ENCODE peak calls at places on chromosomes 3 and 15, in seven cellular contexts. B is HepG2, A is heart left ventricle, D is K562, W is IMR-90, Y is right lobe of liver, Z is A549. C is an unnamed sample.
A peak's percentile ranks its signal among the peaks of the same experiment; 100 is the strongest.

GRCh38 chr3:69081583-69082262 is 1.6 kb upstream of the UBA3 start:
- ATAC-seq in W (no peak), Z (no peak), A (no peak), Y (no peak), B (no peak), D (no peak), C (no peak)

GRCh38 chr3:30544811-30545210 is 61.6 kb upstream of the TGFBR2 start:
- ATAC-seq in D (no peak), A (peak; percentile 86), Y (peak; percentile 42), B (no peak), W (peak; percentile 79), Z (peak; percentile 78), C (peak; percentile 85)

GRCh38 chr3:103786296-103786695 is 1351.5 kb downstream of the ZPLD1 start:
- ATAC-seq in Y (no peak), W (no peak), A (peak; percentile 71), Z (no peak), D (no peak), B (no peak), C (no peak)

GRCh38 chr3:13896473-13897154 is 16.7 kb upstream of the WNT7A start:
- ATAC-seq in Y (peak; percentile 68), D (peak; percentile 80), B (peak; percentile 77), W (peak; percentile 39), Z (peak; percentile 84), A (peak; percentile 74), C (no peak)

GRCh38 chr3:154829979-154830378 is 250.1 kb upstream of the MME start:
- ATAC-seq in D (no peak), Z (no peak), Y (no peak), B (no peak), A (no peak), W (no peak), C (no peak)

GRCh38 chr3:122536634-122537033 is 21.9 kb upstream of the KPNA1 start:
- ATAC-seq in W (no peak), B (no peak), Y (no peak), D (no peak), A (no peak), Z (no peak), C (no peak)

GRCh38 chr3:42371776-42372175 is 38.6 kb downstream of the LYZL4 start:
- ATAC-seq in Y (no peak), D (no peak), W (no peak), B (no peak), A (no peak), Z (no peak), C (no peak)

GRCh38 chr3:147422934-147423599 is 13.9 kb downstream of the ZIC1 start:
- ATAC-seq in D (no peak), B (no peak), A (no peak), W (no peak), Z (no peak), Y (no peak), C (no peak)

GRCh38 chr3:52014613-52015012 is 18.9 kb upstream of the RPL29 start:
- ATAC-seq in B (peak; percentile 76), Z (peak; percentile 78), W (peak; percentile 57), D (peak; percentile 87), Y (peak; percentile 23), A (no peak), C (no peak)

GRCh38 chr15:66774001-66774814 is 72.2 kb downstream of the SMAD6 start:
- ATAC-seq in Z (peak; percentile 89), D (peak; percentile 99), W (peak; percentile 79), A (peak; percentile 95), B (peak; percentile 83), Y (peak; percentile 90), C (peak; percentile 90)

GRCh38 chr15:66658057-66658456 is 44.0 kb upstream of the SMAD6 start:
- ATAC-seq in Z (no peak), B (no peak), W (no peak), Y (no peak), D (no peak), A (peak; percentile 1), C (no peak)

GRCh38 chr3:14775011-14775410 is 43.8 kb upstream of the FGD5 start:
- ATAC-seq in Y (no peak), D (no peak), B (no peak), A (no peak), Z (no peak), W (no peak), C (no peak)

GRCh38 chr3:33064929-33065328 is 32.0 kb downstream of the GLB1 start:
- ATAC-seq in Y (no peak), D (peak; percentile 57), Z (no peak), W (no peak), B (no peak), A (no peak), C (no peak)

GRCh38 chr3:65439641-65440040 is 599.1 kb downstream of the MAGI1 start:
- ATAC-seq in D (peak; percentile 97), Z (peak; percentile 92), W (peak; percentile 95), A (peak; percentile 90), B (peak; percentile 96), Y (peak; percentile 86), C (peak; percentile 65)

GRCh38 chr3:80559701-80560100 is 791.9 kb upstream of the ROBO1 start:
- ATAC-seq in Y (no peak), W (no peak), A (no peak), B (peak; percentile 92), Z (no peak), D (no peak), C (no peak)

GRCh38 chr3:189355481-189356201 is 183.9 kb downstream of the TPRG1 start:
- ATAC-seq in D (no peak), B (peak; percentile 99), A (no peak), Z (peak; percentile 81), W (peak; percentile 92), Y (peak; percentile 87), C (peak; percentile 61)

GRCh38 chr3:162702768-162703385 is 1206.3 kb downstream of the OTOL1 start:
- ATAC-seq in B (no peak), Y (no peak), D (no peak), A (no peak), Z (no peak), W (no peak), C (no peak)

DNA sequence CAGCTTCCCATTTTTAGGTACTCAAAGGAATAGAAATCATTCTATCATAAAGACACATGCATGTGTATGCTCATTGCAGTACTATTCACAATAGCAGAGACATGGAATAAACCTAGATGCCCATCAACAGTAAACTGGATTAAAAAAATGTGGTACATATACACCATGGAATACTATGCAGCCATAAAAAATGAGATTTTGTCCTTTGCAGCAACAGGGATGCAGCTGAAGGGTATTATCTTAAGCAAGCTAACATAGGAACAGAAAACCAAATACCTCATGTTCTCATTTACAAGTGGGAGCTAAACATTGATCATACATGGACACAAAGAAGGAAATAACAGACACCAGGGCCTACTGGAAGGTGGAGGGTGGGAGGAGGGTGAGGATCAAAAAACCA is 33.1 kb upstream of the COL6A5 start:
- ATAC-seq in Z (no peak), D (no peak), Y (no peak), B (no peak), A (no peak), W (no peak), C (no peak)
- H3K4me3 ChIP-seq in Z (no peak overlapping the region), D (no peak overlapping the region), Y (no peak overlapping the region), B (no peak overlapping the region), A (no peak overlapping the region), W (no peak overlapping the region), C (no peak overlapping the region)

GRCh38 chr3:123652346-123652984 is 67.6 kb upstream of the HACD2 start:
- ATAC-seq in Z (peak; percentile 98), Y (peak; percentile 72), A (peak; percentile 95), B (peak; percentile 94), W (peak; percentile 75), D (peak; percentile 99), C (peak; percentile 66)
- TF ChIP-seq CTCF in Z (peak; percentile 94), Y (peak; percentile 77), A (peak; percentile 93), B (peak; percentile 94), W (peak; percentile 90), D (peak; percentile 82), C (peak; percentile 71)

DNA sequence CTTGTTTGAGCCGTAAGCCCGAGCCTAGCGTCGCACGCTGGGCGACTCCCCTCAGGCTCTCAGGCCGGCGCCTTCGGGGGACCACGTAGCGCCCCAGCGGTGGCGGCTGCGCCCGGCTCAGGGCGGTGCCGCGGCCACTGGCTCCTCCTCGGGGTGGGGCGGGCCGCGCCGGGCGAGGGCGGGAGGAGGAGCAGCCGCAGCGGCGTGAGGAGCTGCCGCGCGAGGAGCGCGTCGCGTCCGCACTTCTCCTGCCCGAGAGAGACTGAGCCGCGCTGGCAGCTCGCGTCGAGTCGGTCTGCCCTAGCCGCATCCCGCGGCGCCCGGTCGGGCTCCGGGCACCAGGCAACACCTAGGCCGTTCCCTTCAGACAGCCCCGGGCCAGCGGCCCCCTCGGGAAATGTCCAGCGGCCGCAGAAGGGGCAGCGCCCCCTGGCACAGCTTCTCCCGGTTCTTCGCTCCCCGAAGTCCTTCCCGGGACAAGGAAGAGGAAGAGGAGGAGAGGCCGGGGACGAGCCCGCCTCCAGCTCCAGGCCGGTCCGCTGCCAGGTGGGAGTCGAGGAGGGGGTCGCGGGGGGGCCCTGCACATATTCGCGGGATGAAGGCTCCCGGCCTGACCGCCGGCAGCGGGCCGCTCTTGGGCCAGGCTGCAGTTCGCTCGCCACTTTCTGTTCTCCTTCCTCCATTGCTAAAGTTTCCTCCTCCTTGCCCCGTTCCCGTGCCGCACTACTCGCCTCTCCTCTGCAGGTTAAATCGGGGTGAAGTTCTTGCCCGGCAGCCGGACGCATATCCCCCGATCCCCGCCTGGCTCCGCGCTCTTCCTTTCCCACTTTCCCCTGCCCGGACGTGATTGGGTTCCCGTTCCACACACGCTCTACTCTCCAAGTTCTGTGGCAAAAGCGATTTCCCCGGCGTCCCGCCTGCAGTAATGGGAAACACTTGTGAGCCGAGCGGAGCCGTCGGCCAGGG is at the start of gene CRYBG3:
- ATAC-seq in Y (peak; percentile 98), B (peak; percentile 98), D (peak; percentile 100), W (peak; percentile 98), A (peak; percentile 96), Z (peak; percentile 99), C (peak; percentile 97)
- TF ChIP-seq POLR2A in Y (peak; percentile 80), B (peak; percentile 81), D (no peak), W (peak; percentile 81), A (peak; percentile 39), Z (peak; percentile 98), C (peak; percentile 87)

DNA sequence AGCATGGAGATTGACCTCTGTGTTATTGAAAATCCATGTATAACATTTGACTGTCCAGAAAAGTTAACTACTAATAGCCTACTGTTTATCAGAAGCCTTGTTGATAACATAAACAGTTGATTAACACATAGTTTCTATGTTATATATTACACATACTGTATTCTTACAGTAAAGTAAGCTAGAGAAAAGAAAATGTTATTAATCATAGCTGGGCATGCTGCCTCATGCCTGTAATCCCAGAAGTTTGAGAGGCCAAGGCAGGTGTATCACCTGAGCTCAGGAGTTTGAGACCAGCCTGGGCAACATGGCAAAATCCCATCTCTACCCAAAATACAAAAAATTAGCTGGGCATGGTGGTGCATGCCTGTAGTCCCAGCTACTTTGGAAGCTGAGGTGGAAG is 163.3 kb downstream of the EPHA6 start:
- ATAC-seq in D (no peak), A (no peak), W (no peak), B (no peak), Y (no peak), Z (no peak), C (no peak)
- H3K4me3 ChIP-seq in D (no peak overlapping the region), A (no peak overlapping the region), W (no peak overlapping the region), B (no peak overlapping the region), Y (no peak overlapping the region), Z (no peak overlapping the region), C (no peak overlapping the region)

GRCh38 chr3:179750720-179751328 is 98.0 kb downstream of the USP13 start:
- ATAC-seq in W (peak; percentile 77), A (no peak), B (peak; percentile 78), Y (peak; percentile 47), Z (peak; percentile 78), D (peak; percentile 82), C (no peak)
- TF ChIP-seq CTCF in W (peak; percentile 57), A (peak; percentile 26), B (peak; percentile 58), Y (peak; percentile 46), Z (peak; percentile 36), D (peak; percentile 59), C (peak; percentile 6)